ENCODE peak calls at places on chromosome 12, in six cellular contexts. L is activated CD4-positive, alpha-beta T cell treated with anti-CD3 and anti-CD28 coated beads, Interleukin-2, amount 50 U/mL, for 24 hours; A is GM12865; U is heart right ventricle; M is C1 segment of cervical spinal cord; G is kidney tubule cell. K is an unnamed sample.

GRCh38 chr12:56836800-56837663 is 73.9 kb downstream of the HSD17B6 start:
- DNase-seq in A (peak), L (peak), U (no peak), G (peak), M (no peak), K (peak)

GRCh38 chr12:22812531-22812930 is 187.6 kb downstream of the ETNK1 start:
- DNase-seq in L (no peak), G (no peak), A (no peak), M (no peak), U (no peak), K (no peak)

GRCh38 chr12:8914716-8915526 is 612 bp downstream of the PHC1 start:
- DNase-seq in G (peak), U (peak), A (peak), M (peak), L (peak), K (peak)

GRCh38 chr12:112852127-112852526 is 54.6 kb upstream of the OAS1 start:
- DNase-seq in M (no peak), G (no peak), U (no peak), L (no peak), A (no peak), K (no peak)

GRCh38 chr12:66916189-66916588 is 237.3 kb upstream of the GRIP1 start:
- DNase-seq in G (no peak), A (no peak), M (no peak), L (no peak), U (no peak), K (no peak)

GRCh38 chr12:11543513-11544168 is 105.8 kb upstream of the ETV6 start:
- DNase-seq in G (peak), U (no peak), M (no peak), A (no peak), L (no peak), K (no peak)

GRCh38 chr12:48286665-48287064 is 64.1 kb downstream of the ZNF641 start:
- DNase-seq in G (no peak), L (no peak), M (no peak), U (no peak), A (peak), K (no peak)

GRCh38 chr12:49092086-49092815 is 2.4 kb downstream of the DHH start:
- DNase-seq in L (peak), M (no peak), U (peak), G (peak), A (peak), K (peak)

GRCh38 chr12:120234643-120235368 is 30.7 kb downstream of the PXN start:
- DNase-seq in G (peak), M (peak), A (peak), L (no peak), U (peak), K (peak)

GRCh38 chr12:78586790-78587189 is 277.8 kb upstream of the SYT1 start:
- DNase-seq in A (no peak), U (no peak), G (no peak), M (no peak), L (no peak), K (no peak)

K was measured in RPMI8226.